ENCODE peak calls at places on chromosomes 7 and 10, in seven cellular contexts. K, J, N, V, U, D and W are unnamed samples.

GRCh38 chr7:42883950-42884349 is 27.9 kb downstream of the C7orf25 start:
- DNase-seq in K (peak), J (no peak), N (no peak), V (no peak), U (no peak), D (no peak), W (no peak)

GRCh38 chr7:607938-608337 is 88.3 kb upstream of the PDGFA start:
- DNase-seq in K (no peak), J (no peak), N (peak), V (no peak), U (no peak), D (no peak), W (no peak)

GRCh38 chr10:98460837-98461499 is 14.2 kb upstream of the HPS1 start:
- DNase-seq in K (peak), J (no peak), N (no peak), V (no peak), U (no peak), D (peak), W (peak)

GRCh38 chr7:20597339-20597738 is 18.1 kb upstream of the ABCB5 start:
- DNase-seq in K (peak), J (no peak), N (no peak), V (no peak), U (no peak), D (no peak), W (no peak)

GRCh38 chr10:20017961-20018360 is 201.7 kb downstream of the PLXDC2 start:
- DNase-seq in K (peak), J (no peak), N (no peak), V (no peak), U (no peak), D (no peak), W (no peak)

GRCh38 chr10:12631787-12632562 is 282.6 kb downstream of the CAMK1D start:
- DNase-seq in K (no peak), J (no peak), N (no peak), V (no peak), U (no peak), D (peak), W (no peak)

GRCh38 chr7:93862651-93863050 is 27.9 kb downstream of the TFPI2 start:
- DNase-seq in K (no peak), J (no peak), N (no peak), V (no peak), U (no peak), D (no peak), W (no peak)

GRCh38 chr7:156764766-156765165 is 124.2 kb downstream of the RNF32 start:
- DNase-seq in K (no peak), J (no peak), N (no peak), V (no peak), U (no peak), D (no peak), W (no peak)

GRCh38 chr10:74084955-74085354 is 65.7 kb downstream of the AP3M1 start:
- DNase-seq in K (no peak), J (no peak), N (no peak), V (no peak), U (no peak), D (no peak), W (no peak)

GRCh38 chr7:50595538-50596102 is 30.4 kb upstream of the DDC start:
- DNase-seq in K (peak), J (no peak), N (no peak), V (no peak), U (peak), D (no peak), W (peak)

GRCh38 chr10:33314788-33315561 is 19.5 kb downstream of the NRP1 start:
- DNase-seq in K (peak), J (no peak), N (no peak), V (peak), U (no peak), D (no peak), W (no peak)

GRCh38 chr10:12777840-12778585 is 223.5 kb downstream of the CCDC3 start:
- DNase-seq in K (no peak), J (no peak), N (no peak), V (no peak), U (no peak), D (no peak), W (no peak)

GRCh38 chr7:92754756-92755581 is 81.4 kb downstream of the CDK6 start:
- DNase-seq in K (no peak), J (no peak), N (no peak), V (peak), U (no peak), D (no peak), W (no peak)

GRCh38 chr10:3814832-3815209 is 29.8 kb upstream of the KLF6 start:
- DNase-seq in K (no peak), J (no peak), N (no peak), V (no peak), U (no peak), D (no peak), W (no peak)

GRCh38 chr10:22479419-22479818 is 134.1 kb downstream of the SPAG6 start:
- DNase-seq in K (no peak), J (no peak), N (no peak), V (no peak), U (no peak), D (peak), W (no peak)

GRCh38 chr10:12597176-12597575 is 247.8 kb downstream of the CAMK1D start:
- DNase-seq in K (no peak), J (no peak), N (no peak), V (no peak), U (no peak), D (no peak), W (no peak)

GRCh38 chr10:49139000-49139865 is 5.4 kb upstream of the FAM170B start:
- DNase-seq in K (peak), J (no peak), N (no peak), V (no peak), U (no peak), D (no peak), W (no peak)